ENCODE peak calls at places on chromosomes 16 and 17, in seven cellular contexts. B, K, U, W, I, O and T are unnamed samples.

GRCh38 chr16:26863971-26864370 is 202.8 kb upstream of the C16orf82 start:
- DNase-seq in B (no peak), K (no peak), U (no peak), W (no peak), I (no peak), O (no peak), T (no peak)

GRCh38 chr16:48558269-48558915 is 51.6 kb downstream of the N4BP1 start:
- DNase-seq in B (peak; percentile 67), K (peak; percentile 25), U (no peak), W (no peak), I (no peak), O (no peak), T (no peak)

GRCh38 chr17:44569459-44569858 is 12.2 kb downstream of the FZD2 start:
- DNase-seq in B (no peak), K (no peak), U (no peak), W (no peak), I (no peak), O (no peak), T (no peak)

GRCh38 chr17:5785867-5786509 is 201.7 kb upstream of the NLRP1 start:
- DNase-seq in B (peak; percentile 91), K (peak; percentile 48), U (no peak), W (no peak), I (no peak), O (peak; percentile 59), T (no peak)

GRCh38 chr16:2953706-2954105 is 10.4 kb upstream of the KREMEN2 start:
- DNase-seq in B (no peak), K (no peak), U (no peak), W (no peak), I (no peak), O (no peak), T (no peak)

GRCh38 chr17:75853410-75853809 is 1.7 kb downstream of the WBP2 start:
- DNase-seq in B (peak; percentile 60), K (peak; percentile 69), U (no peak), W (no peak), I (no peak), O (no peak), T (no peak)

GRCh38 chr16:71339481-71340171 is 18.9 kb upstream of the CALB2 start:
- DNase-seq in B (no peak), K (no peak), U (no peak), W (no peak), I (no peak), O (no peak), T (no peak)

GRCh38 chr16:71894229-71894920 is 956 bp upstream of the IST1 start:
- DNase-seq in B (peak; percentile 76), K (peak; percentile 77), U (no peak), W (peak; percentile 56), I (peak; percentile 39), O (no peak), T (peak; percentile 43)

GRCh38 chr17:44119062-44119461 is 4.4 kb downstream of the HDAC5 start:
- DNase-seq in B (no peak), K (no peak), U (no peak), W (no peak), I (no peak), O (no peak), T (no peak)

GRCh38 chr17:76048025-76048605 is 21.0 kb upstream of the EVPL start:
- DNase-seq in B (no peak), K (no peak), U (no peak), W (no peak), I (no peak), O (no peak), T (no peak)

GRCh38 chr16:82651921-82652601 is 25.3 kb downstream of the CDH13 start:
- DNase-seq in B (no peak), K (no peak), U (no peak), W (no peak), I (no peak), O (peak; percentile 74), T (no peak)

GRCh38 chr17:17902877-17903276 is 66.1 kb upstream of the SREBF1 start:
- DNase-seq in B (no peak), K (no peak), U (no peak), W (no peak), I (no peak), O (no peak), T (no peak)

GRCh38 chr17:76831316-76831715 is 36.9 kb upstream of the MGAT5B start:
- DNase-seq in B (no peak), K (no peak), U (no peak), W (no peak), I (no peak), O (no peak), T (no peak)

GRCh38 chr16:4321286-4322120 is 5.6 kb downstream of the GLIS2 start:
- DNase-seq in B (no peak), K (no peak), U (no peak), W (no peak), I (no peak), O (no peak), T (no peak)

GRCh38 chr16:20849587-20850390 is 43.5 kb downstream of the REXO5 start:
- DNase-seq in B (peak; percentile 68), K (peak; percentile 81), U (peak; percentile 47), W (peak; percentile 68), I (no peak), O (no peak), T (peak; percentile 40)

GRCh38 chr16:84505249-84506156 is 1.0 kb upstream of the MEAK7 start:
- DNase-seq in B (no peak), K (no peak), U (no peak), W (no peak), I (no peak), O (no peak), T (no peak)

GRCh38 chr16:48366165-48367093 is 18.8 kb downstream of the SIAH1 start:
- DNase-seq in B (peak; percentile 90), K (peak; percentile 77), U (peak; percentile 35), W (peak; percentile 79), I (no peak), O (peak; percentile 68), T (peak; percentile 80)

GRCh38 chr17:65529761-65530157 is 31.7 kb downstream of the AXIN2 start:
- DNase-seq in B (no peak), K (no peak), U (no peak), W (no peak), I (no peak), O (no peak), T (no peak)

GRCh38 chr17:65527857-65528591 is 33.4 kb downstream of the AXIN2 start:
- DNase-seq in B (no peak), K (no peak), U (no peak), W (peak; percentile 72), I (no peak), O (no peak), T (no peak)

GRCh38 chr17:65527381-65527780 is 34.1 kb downstream of the AXIN2 start:
- DNase-seq in B (no peak), K (no peak), U (no peak), W (no peak), I (no peak), O (no peak), T (no peak)

GRCh38 chr17:65530158-65530984 is 31.1 kb downstream of the AXIN2 start:
- DNase-seq in B (no peak), K (no peak), U (no peak), W (no peak), I (no peak), O (no peak), T (no peak)

GRCh38 chr17:65529040-65529633 is 32.3 kb downstream of the AXIN2 start:
- DNase-seq in B (no peak), K (no peak), U (no peak), W (no peak), I (no peak), O (no peak), T (no peak)
- TF ChIP-seq POLR2A in B (no peak), K (no peak), U (no peak), W (peak; percentile 25), I (peak; percentile 18), O (no peak), T (no peak)

GRCh38 chr17:8101721-8102120 is 14.2 kb upstream of the ALOX12B start:
- DNase-seq in B (no peak), K (no peak), U (no peak), W (no peak), I (no peak), O (no peak), T (no peak)

GRCh38 chr17:8103549-8103948 is 14.8 kb downstream of the ALOXE3 start:
- DNase-seq in B (no peak), K (no peak), U (no peak), W (no peak), I (no peak), O (no peak), T (no peak)

GRCh38 chr17:8096541-8096940 is 9.0 kb upstream of the ALOX12B start:
- DNase-seq in B (no peak), K (no peak), U (no peak), W (no peak), I (no peak), O (no peak), T (no peak)

GRCh38 chr17:8100763-8101162 is 13.2 kb upstream of the ALOX12B start:
- DNase-seq in B (no peak), K (no peak), U (no peak), W (no peak), I (no peak), O (no peak), T (no peak)

DNA sequence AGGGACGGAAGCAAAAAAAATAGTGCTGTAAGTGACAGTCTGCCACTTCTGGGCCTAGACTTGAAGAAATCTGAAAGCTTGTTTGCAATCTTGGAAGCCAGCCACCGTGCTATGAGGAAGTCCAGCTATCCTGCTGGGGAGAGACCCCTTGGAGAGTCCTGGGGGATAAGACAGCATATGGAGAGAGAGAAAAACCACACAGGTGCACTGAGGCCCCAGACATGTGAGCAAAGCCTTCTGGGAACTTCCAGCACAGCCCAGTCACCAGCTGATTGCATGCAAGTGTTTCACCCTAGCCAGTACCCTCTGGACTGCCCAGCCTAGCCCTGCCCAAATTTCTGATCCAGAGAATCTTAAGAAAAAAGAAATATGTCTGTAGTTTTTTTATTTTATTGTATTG is 12.6 kb upstream of the ALOX12B start:
- DNase-seq in B (no peak), K (no peak), U (no peak), W (no peak), I (no peak), O (no peak), T (no peak)
- H2AFZ ChIP-seq in B (no peak overlapping the region), K (no peak overlapping the region), U (no peak overlapping the region), W (no peak overlapping the region), I (no peak overlapping the region), O (peak overlapping the region; percentile 35), T (no peak overlapping the region)

GRCh38 chr17:80045703-80046102 is 9.3 kb downstream of the CCDC40 start:
- DNase-seq in B (no peak), K (no peak), U (no peak), W (no peak), I (no peak), O (no peak), T (no peak)

GRCh38 chr17:80047176-80047575 is 10.7 kb downstream of the CCDC40 start:
- DNase-seq in B (no peak), K (no peak), U (no peak), W (no peak), I (no peak), O (no peak), T (no peak)

DNA sequence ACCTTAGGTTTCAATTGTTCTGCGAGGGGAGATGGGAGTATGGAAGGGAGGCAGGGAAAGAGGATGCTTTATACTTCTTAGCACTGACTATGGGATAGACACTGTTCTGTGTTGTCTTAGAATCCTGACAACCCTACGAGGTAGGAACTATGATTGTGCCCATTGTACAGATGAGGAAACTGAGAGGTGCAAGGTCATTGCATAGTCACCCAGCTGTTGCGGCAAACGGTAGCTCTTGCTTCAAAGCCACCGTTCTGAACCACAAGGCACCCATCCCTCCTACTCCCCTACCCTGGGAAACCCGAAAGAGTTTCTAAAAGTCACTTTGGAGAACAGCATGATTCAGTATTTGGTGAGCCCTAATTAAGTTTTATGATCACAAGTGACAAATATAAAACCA is 7.5 kb downstream of the CCDC40 start:
- DNase-seq in B (no peak), K (no peak), U (no peak), W (no peak), I (no peak), O (no peak), T (no peak)
- TF ChIP-seq POLR2A in B (no peak), K (no peak), U (no peak), W (no peak), I (no peak), O (no peak), T (no peak)

GRCh38 chr16:50478021-50478772 is 70.0 kb upstream of the NKD1 start:
- DNase-seq in B (no peak), K (no peak), U (no peak), W (no peak), I (no peak), O (no peak), T (no peak)
- H2AFZ ChIP-seq in B (no peak overlapping the region), K (no peak overlapping the region), U (no peak overlapping the region), W (no peak overlapping the region), I (peak overlapping the region; percentile 34), O (no peak overlapping the region), T (no peak overlapping the region)